ENCODE peak calls at places on chromosomes 16 and 17, in seven cellular contexts. X, W, T, V, C, M and J are unnamed samples.

GRCh38 chr16:23557779-23558330 is 328 bp downstream of the UBFD1 start:
- DNase-seq in V (peak), T (peak), C (peak), W (no peak), M (no peak), X (no peak), J (peak)

GRCh38 chr16:89842471-89843408 is 14.5 kb downstream of the SPIRE2 start:
- DNase-seq in W (peak), V (no peak), X (peak), C (peak), T (no peak), M (no peak), J (no peak)

GRCh38 chr17:36545465-36546417 is 1.0 kb downstream of the GGNBP2 start:
- DNase-seq in X (peak), W (peak), T (peak), V (peak), M (peak), C (peak), J (peak)

GRCh38 chr17:77708936-77709335 is 249.6 kb upstream of the TNRC6C start:
- DNase-seq in V (no peak), C (no peak), X (no peak), W (no peak), T (no peak), M (no peak), J (peak)

GRCh38 chr16:85034591-85035433 is 7.2 kb downstream of the KIAA0513 start:
- DNase-seq in X (no peak), C (no peak), W (no peak), M (no peak), V (no peak), T (no peak), J (no peak)

GRCh38 chr17:48611213-48611612 is 396 bp upstream of the HOXB7 start:
- DNase-seq in W (no peak), C (no peak), V (no peak), X (no peak), M (no peak), T (no peak), J (no peak)

GRCh38 chr17:28545787-28546415 is 6.5 kb downstream of the UNC119 start:
- DNase-seq in V (no peak), W (no peak), C (no peak), X (no peak), M (no peak), T (no peak), J (no peak)

GRCh38 chr17:5419959-5420653 is at the start of gene RPAIN:
- DNase-seq in M (peak), C (peak), W (peak), T (peak), X (peak), V (peak), J (peak)

GRCh38 chr16:62190426-62190825 is 154.2 kb upstream of the CDH8 start:
- DNase-seq in V (no peak), C (peak), M (no peak), X (no peak), T (no peak), W (no peak), J (no peak)

GRCh38 chr17:76266244-76266938 is 1.2 kb downstream of the UBALD2 start:
- DNase-seq in X (no peak), T (peak), M (no peak), V (peak), W (peak), C (peak), J (no peak)

GRCh38 chr17:1286379-1287106 is 7.1 kb downstream of the TRARG1 start:
- DNase-seq in M (no peak), C (no peak), V (no peak), X (no peak), T (no peak), W (no peak), J (no peak)

GRCh38 chr16:20747030-20747816 is 5.6 kb upstream of the THUMPD1 start:
- DNase-seq in W (no peak), X (no peak), C (no peak), V (no peak), M (no peak), T (no peak), J (no peak)

GRCh38 chr16:49491111-49491670 is 117.6 kb downstream of the C16orf78 start:
- DNase-seq in M (no peak), X (no peak), W (no peak), T (no peak), C (no peak), V (peak), J (no peak)

GRCh38 chr16:1297413-1297773 is 12.0 kb upstream of the UBE2I start:
- DNase-seq in W (no peak), T (no peak), C (no peak), X (no peak), V (no peak), M (no peak), J (no peak)

GRCh38 chr17:9818760-9819159 is 3.1 kb downstream of the GSG1L2 start:
- DNase-seq in X (no peak), V (no peak), T (no peak), W (no peak), M (no peak), C (no peak), J (no peak)

GRCh38 chr16:49458221-49458620 is 84.6 kb downstream of the C16orf78 start:
- DNase-seq in M (peak), V (no peak), T (no peak), W (peak), C (no peak), X (no peak), J (peak)

GRCh38 chr17:46949291-46950174 is 26.6 kb downstream of the GOSR2 start:
- DNase-seq in V (no peak), M (no peak), C (no peak), T (no peak), X (peak), W (no peak), J (no peak)

GRCh38 chr16:12235110-12235509 is 258.6 kb downstream of the SNX29 start:
- DNase-seq in M (no peak), T (no peak), X (no peak), W (no peak), C (no peak), V (no peak), J (no peak)

GRCh38 chr16:85480727-85481101 is 132.4 kb upstream of the GSE1 start:
- DNase-seq in X (no peak), V (no peak), C (no peak), W (no peak), M (no peak), T (no peak), J (no peak)

DNA sequence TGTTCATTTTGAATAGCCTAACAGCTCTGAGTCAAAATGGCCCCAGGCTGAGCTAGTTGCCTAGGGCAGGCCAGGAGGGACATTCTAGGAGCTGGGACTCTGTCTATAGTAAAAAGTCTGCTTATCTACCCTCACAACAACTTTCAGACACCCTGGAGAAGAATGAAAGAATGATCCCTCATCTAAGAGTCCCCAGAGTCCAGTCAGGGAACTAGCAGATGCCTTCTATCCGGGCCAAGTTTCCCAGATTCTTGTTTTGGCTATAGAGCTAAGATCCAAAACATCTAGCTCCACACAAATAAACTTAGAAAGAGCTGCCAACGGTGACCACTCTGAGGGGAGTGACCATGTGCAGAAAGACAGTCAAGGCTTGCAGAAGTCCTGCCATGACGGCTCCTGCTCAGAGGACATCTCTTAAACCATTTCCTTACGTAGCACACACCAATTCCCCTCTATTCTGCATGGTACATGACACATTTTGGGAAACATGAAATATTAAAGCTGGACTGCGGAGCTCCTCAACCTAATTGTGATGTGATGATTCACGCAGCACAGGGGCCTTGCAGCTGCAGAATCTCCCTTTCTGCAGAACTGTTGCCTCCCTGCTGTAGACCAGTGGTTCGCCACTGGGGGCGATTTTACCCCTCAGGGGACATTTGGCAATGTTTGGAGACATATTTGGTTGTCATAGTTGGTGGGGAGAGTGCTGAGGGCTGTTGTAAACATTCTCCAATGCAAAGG is 24.2 kb downstream of the FAM20A start:
- DNase-seq in W (peak), T (no peak), V (no peak), C (peak), X (peak), M (no peak), J (no peak)
- TF ChIP-seq CTCF in W (no peak), T (no peak), V (no peak), C (peak), X (peak), M (no peak), J (no peak)

DNA sequence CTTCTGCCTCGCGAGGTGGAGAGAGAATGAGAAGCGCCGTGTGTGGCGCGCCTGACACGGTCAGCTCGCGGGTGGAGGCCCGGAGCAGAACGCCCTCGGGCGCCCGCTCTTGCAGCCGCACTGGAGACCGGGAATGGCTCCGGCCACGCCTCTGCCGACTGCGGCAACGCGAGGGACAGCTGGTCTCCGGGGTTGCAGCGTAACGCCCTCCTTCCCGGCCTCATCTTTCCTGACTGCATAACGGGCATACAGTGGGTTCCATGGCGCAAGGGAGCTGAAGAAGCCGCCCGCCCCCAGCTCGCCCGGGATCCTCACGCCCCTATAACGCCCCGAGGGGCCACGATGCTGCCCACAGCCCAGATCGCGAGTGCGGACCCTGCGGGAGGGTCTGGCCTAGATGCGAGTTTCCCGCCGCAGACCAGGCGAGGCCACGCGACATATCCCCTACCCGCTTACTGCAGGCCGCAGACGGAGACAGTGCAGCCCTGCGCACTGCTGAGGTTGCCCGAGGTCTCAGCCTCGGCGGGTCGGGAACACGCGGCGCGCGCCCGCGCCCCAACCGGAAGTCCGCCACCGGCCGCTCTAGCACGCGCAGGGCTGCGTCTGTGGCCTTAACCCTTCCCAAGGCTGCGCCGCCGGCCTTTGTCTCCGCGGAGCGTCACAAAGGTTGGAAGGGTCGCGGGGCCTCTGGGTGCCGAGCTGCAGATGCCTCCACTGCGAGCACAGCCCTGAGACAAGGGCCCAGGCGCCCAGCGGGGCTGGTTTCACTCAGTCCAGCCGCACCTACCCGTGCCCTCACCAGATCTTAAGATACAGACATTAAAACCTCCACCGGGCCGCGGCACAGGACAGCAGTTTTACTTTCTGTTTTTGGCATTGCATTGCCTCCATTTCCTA is 18.8 kb downstream of the BCL7C start:
- DNase-seq in W (peak), X (peak), M (peak), T (peak), C (peak), V (peak), J (peak)
- TF ChIP-seq CTCF in W (no peak), X (no peak), M (no peak), T (no peak), C (no peak), V (no peak), J (no peak)

DNA sequence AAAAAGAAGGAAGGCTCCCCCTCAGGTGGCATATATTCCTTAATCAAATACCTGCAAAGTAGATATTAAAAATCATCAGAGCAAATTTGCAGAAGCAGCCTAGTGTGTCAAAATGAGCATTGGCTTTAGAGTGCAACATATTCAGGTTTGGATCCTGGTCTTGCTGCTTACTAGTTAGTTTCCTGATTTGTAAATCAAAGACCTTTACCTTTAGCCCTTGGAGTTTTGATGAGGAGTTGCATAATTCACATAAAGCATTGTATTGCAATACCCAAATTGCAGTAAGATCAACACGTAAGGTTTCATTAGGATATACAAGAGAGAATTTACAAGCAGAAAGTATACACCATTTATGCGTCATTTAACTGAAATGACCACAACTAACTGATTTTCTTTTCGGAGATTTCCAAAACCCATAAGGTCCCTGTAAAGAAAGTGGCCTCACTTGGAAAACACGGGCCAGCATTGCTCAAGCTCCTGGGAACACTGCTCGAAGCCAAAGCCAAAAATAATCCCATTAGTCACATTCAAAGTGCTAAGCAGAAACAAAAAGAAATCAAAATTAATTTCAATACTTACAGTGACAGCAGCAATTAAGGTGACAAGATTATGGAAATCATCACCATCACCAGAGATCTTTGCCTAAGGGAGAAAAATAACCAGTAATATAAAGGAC is 415.9 kb upstream of the ERCC4 start:
- DNase-seq in T (no peak), X (no peak), W (no peak), M (no peak), C (no peak), V (no peak), J (no peak)
- TF ChIP-seq CTCF in T (no peak), X (no peak), W (no peak), M (no peak), C (no peak), V (no peak), J (no peak)

DNA sequence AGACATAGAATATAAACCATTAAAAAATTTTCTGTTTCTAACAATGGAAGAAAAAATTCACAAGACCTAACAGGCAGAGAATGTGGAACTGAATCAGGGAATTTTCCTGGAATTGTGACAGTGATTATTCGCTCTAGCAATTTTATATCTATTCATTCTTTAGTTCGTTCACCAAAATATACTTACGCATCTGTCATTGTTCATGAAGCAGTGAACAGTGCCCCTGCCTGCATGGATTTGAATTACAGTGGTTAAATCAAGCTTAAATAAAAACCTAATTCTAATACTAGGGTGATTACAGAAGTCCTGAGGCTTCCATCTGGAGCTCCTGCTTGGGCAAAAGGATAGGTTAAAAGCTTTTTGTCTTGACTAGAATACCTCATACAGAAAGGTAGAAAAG is 48.6 kb downstream of the ABCA8 start:
- DNase-seq in C (peak), X (no peak), W (no peak), T (no peak), M (no peak), V (no peak), J (no peak)
- TF ChIP-seq CTCF in C (peak), X (peak), W (peak), T (peak), M (no peak), V (no peak), J (peak)

GRCh38 chr16:77310877-77311276 is 111.7 kb downstream of the SYCE1L start:
- DNase-seq in X (no peak), C (no peak), W (no peak), V (no peak), T (no peak), M (no peak), J (no peak)
- TF ChIP-seq CTCF in X (no peak), C (no peak), W (no peak), V (no peak), T (no peak), M (no peak), J (no peak)

DNA sequence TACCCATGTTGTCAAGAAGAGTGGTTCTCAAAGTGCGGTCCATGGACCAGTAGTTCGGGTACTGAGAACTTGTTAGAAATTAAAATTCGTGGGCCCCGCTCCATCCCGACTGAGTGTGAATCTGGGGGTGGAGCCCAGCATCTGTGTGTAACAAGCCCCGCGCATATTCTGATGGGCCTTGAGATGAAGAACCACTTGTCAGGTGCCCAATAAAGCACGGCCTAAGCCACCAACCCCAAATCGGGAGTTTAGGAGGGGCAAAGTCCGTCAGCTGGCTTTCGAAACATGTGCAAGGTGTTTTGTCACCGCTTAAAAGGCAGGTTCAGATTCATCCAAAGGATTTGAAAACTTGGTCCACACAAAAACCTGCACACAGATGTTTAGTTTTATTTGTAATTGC is 29.5 kb downstream of the PSMD12 start:
- DNase-seq in X (no peak), T (no peak), V (no peak), C (no peak), W (no peak), M (no peak), J (peak)
- TF ChIP-seq CTCF in X (no peak), T (no peak), V (no peak), C (no peak), W (no peak), M (no peak), J (no peak)

GRCh38 chr16:67528222-67528869 is at the start of gene RIPOR1:
- DNase-seq in V (no peak), X (no peak), W (peak), C (peak), T (no peak), M (no peak), J (no peak)
- TF ChIP-seq CTCF in V (no peak), X (no peak), W (peak), C (no peak), T (no peak), M (no peak), J (no peak)